ENCODE peak calls at places on chromosomes 4 and X, in seven cellular contexts. K is stimulated activated CD4-positive, alpha-beta T cell treated with anti-CD3 and anti-CD28 coated beads, Interleukin-2, amount 100 ng/mL, for 48 hours; X is NCI-H446 treated with DMSO at 0.1 percent for 48 hours; I is AG09309; S is mesenteric fat pad; F is NCI-H2171 treated with DMSO at 0.1 percent for 48 hours; D is substantia nigra. G is an unnamed sample.

GRCh38 chrX:33045245-33045644 is 166.1 kb downstream of the DMD start:
- DNase-seq in X (no peak), S (no peak), F (no peak), K (no peak), D (no peak), I (no peak), G (no peak)

GRCh38 chrX:45712067-45712466 is 511.4 kb upstream of the DIPK2B start:
- DNase-seq in X (no peak), F (no peak), S (no peak), D (no peak), I (peak), K (no peak), G (no peak)

GRCh38 chr4:140666889-140667614 is 89.1 kb downstream of the TBC1D9 start:
- DNase-seq in I (no peak), X (no peak), F (no peak), D (no peak), K (no peak), S (no peak), G (no peak)

GRCh38 chr4:31141141-31141811 is 421.1 kb downstream of the PCDH7 start:
- DNase-seq in K (no peak), F (no peak), D (no peak), S (no peak), I (no peak), X (no peak), G (no peak)

GRCh38 chr4:88090898-88091297 is 67.5 kb downstream of the ABCG2 start:
- DNase-seq in S (no peak), X (no peak), I (no peak), F (no peak), K (no peak), D (no peak), G (no peak)

GRCh38 chr4:8323947-8324555 is 54.5 kb downstream of the HTRA3 start:
- DNase-seq in I (no peak), F (no peak), S (peak), X (no peak), K (no peak), D (no peak), G (no peak)

GRCh38 chr4:36222702-36223101 is 21.6 kb downstream of the ARAP2 start:
- DNase-seq in F (no peak), K (no peak), S (no peak), I (no peak), D (no peak), X (no peak), G (no peak)

GRCh38 chrX:145630806-145631435 is 186.7 kb upstream of the SLITRK2 start:
- DNase-seq in I (no peak), F (no peak), X (no peak), S (no peak), D (no peak), K (no peak), G (no peak)

GRCh38 chr4:67575232-67575888 is 16.8 kb downstream of the STAP1 start:
- DNase-seq in X (no peak), F (peak), S (no peak), K (no peak), I (no peak), D (no peak), G (no peak)

GRCh38 chr4:151676301-151676700 is 84.5 kb downstream of the GATB start:
- DNase-seq in F (peak), D (no peak), I (peak), X (no peak), K (no peak), S (no peak), G (no peak)

GRCh38 chrX:19931146-19931545 is 43.7 kb upstream of the SH3KBP1 start:
- DNase-seq in K (no peak), S (no peak), F (no peak), X (no peak), D (no peak), I (no peak), G (no peak)

GRCh38 chr4:176274441-176274840 is 5.4 kb upstream of the ASB5 start:
- DNase-seq in K (no peak), X (no peak), I (peak), S (no peak), F (no peak), D (no peak), G (no peak)

GRCh38 chrX:155179343-155179997 is 36.8 kb upstream of the VBP1 start:
- DNase-seq in S (no peak), D (no peak), F (no peak), I (no peak), K (no peak), X (no peak), G (no peak)

GRCh38 chrX:31320740-31321139 is 248.9 kb upstream of the FTHL17 start:
- DNase-seq in S (no peak), F (no peak), D (no peak), I (no peak), K (no peak), X (no peak), G (no peak)

GRCh38 chr4:5037553-5038551 is 13.4 kb upstream of the STK32B start:
- DNase-seq in X (no peak), I (peak), D (no peak), F (no peak), K (no peak), S (no peak), G (no peak)

GRCh38 chrX:87583679-87584078 is 66.1 kb downstream of the KLHL4 start:
- DNase-seq in D (no peak), K (peak), X (no peak), S (no peak), F (no peak), I (no peak), G (no peak)

GRCh38 chrX:115068896-115069295 is 51.5 kb upstream of the IL13RA2 start:
- DNase-seq in F (no peak), K (no peak), X (no peak), I (no peak), S (no peak), D (no peak), G (peak)

GRCh38 chrX:17154001-17154400 is 207.5 kb downstream of the REPS2 start:
- DNase-seq in I (no peak), K (no peak), S (no peak), D (no peak), X (no peak), F (no peak), G (no peak)

GRCh38 chr4:15303052-15303641 is 124.7 kb upstream of the C1QTNF7 start:
- DNase-seq in D (no peak), X (no peak), F (no peak), I (peak), S (no peak), K (no peak), G (no peak)

GRCh38 chrX:307261-308111 is 11.1 kb downstream of the GTPBP6 start:
- DNase-seq in K (no peak), D (no peak), I (no peak), S (no peak), F (no peak), X (no peak), G (peak)